ENCODE peak calls at places on chromosomes 3 and 15, in eight cellular contexts. One of them, this sample, is unnamed.

GRCh38 chr15:39922450-39923092 is 2.5 kb upstream of the GPR176 start:
- DNase-seq in A549: no peak
- DNase-seq in prostate gland: no peak
- DNase-seq in AG04449: no peak
- DNase-seq in body of pancreas: no peak
- DNase-seq in WTC11: no peak
- DNase-seq in right atrium auricular region: no peak
- DNase-seq in OCI-LY7: no peak
- DNase-seq in this sample: no peak

GRCh38 chr3:136141891-136142290 is 54.2 kb downstream of the MSL2 start:
- DNase-seq in A549: no peak
- DNase-seq in prostate gland: no peak
- DNase-seq in AG04449: no peak
- DNase-seq in body of pancreas: no peak
- DNase-seq in WTC11: no peak
- DNase-seq in right atrium auricular region: no peak
- DNase-seq in OCI-LY7: no peak
- DNase-seq in this sample: no peak

GRCh38 chr3:111621535-111621934 is 26.4 kb upstream of the ZBED2 start:
- DNase-seq in A549: peak
- DNase-seq in prostate gland: no peak
- DNase-seq in AG04449: no peak
- DNase-seq in body of pancreas: no peak
- DNase-seq in WTC11: peak
- DNase-seq in right atrium auricular region: no peak
- DNase-seq in OCI-LY7: peak
- DNase-seq in this sample: no peak

GRCh38 chr3:69300296-69300695 is 85.6 kb downstream of the FRMD4B start:
- DNase-seq in A549: no peak
- DNase-seq in prostate gland: no peak
- DNase-seq in AG04449: no peak
- DNase-seq in body of pancreas: no peak
- DNase-seq in WTC11: no peak
- DNase-seq in right atrium auricular region: no peak
- DNase-seq in OCI-LY7: no peak
- DNase-seq in this sample: no peak

GRCh38 chr3:100062665-100063064 is 51.6 kb downstream of the FILIP1L start:
- DNase-seq in A549: no peak
- DNase-seq in prostate gland: no peak
- DNase-seq in AG04449: no peak
- DNase-seq in body of pancreas: no peak
- DNase-seq in WTC11: no peak
- DNase-seq in right atrium auricular region: no peak
- DNase-seq in OCI-LY7: no peak
- DNase-seq in this sample: no peak

GRCh38 chr15:93063292-93063671 is 25.7 kb downstream of the RGMA start:
- DNase-seq in A549: no peak
- DNase-seq in prostate gland: no peak
- DNase-seq in AG04449: no peak
- DNase-seq in body of pancreas: no peak
- DNase-seq in WTC11: no peak
- DNase-seq in right atrium auricular region: no peak
- DNase-seq in OCI-LY7: no peak
- DNase-seq in this sample: no peak

GRCh38 chr3:42507751-42508335 is 5.4 kb downstream of the VIPR1 start:
- DNase-seq in A549: no peak
- DNase-seq in prostate gland: no peak
- DNase-seq in AG04449: no peak
- DNase-seq in body of pancreas: no peak
- DNase-seq in WTC11: peak
- DNase-seq in right atrium auricular region: no peak
- DNase-seq in OCI-LY7: no peak
- DNase-seq in this sample: no peak

GRCh38 chr3:171790898-171791694 is 19.2 kb downstream of the PLD1 start:
- DNase-seq in A549: no peak
- DNase-seq in prostate gland: no peak
- DNase-seq in AG04449: no peak
- DNase-seq in body of pancreas: no peak
- DNase-seq in WTC11: no peak
- DNase-seq in right atrium auricular region: no peak
- DNase-seq in OCI-LY7: no peak
- DNase-seq in this sample: no peak

GRCh38 chr3:59246719-59247401 is 197.0 kb upstream of the CFAP20DC start:
- DNase-seq in A549: no peak
- DNase-seq in prostate gland: no peak
- DNase-seq in AG04449: no peak
- DNase-seq in body of pancreas: no peak
- DNase-seq in WTC11: no peak
- DNase-seq in right atrium auricular region: no peak
- DNase-seq in OCI-LY7: no peak
- DNase-seq in this sample: no peak

GRCh38 chr15:68623301-68623892 is 44.6 kb downstream of the CORO2B start:
- DNase-seq in A549: no peak
- DNase-seq in prostate gland: no peak
- DNase-seq in AG04449: no peak
- DNase-seq in body of pancreas: no peak
- DNase-seq in WTC11: no peak
- DNase-seq in right atrium auricular region: no peak
- DNase-seq in OCI-LY7: no peak
- DNase-seq in this sample: no peak

GRCh38 chr3:128573707-128574162 is 76.9 kb downstream of the RPN1 start:
- DNase-seq in A549: no peak
- DNase-seq in prostate gland: no peak
- DNase-seq in AG04449: no peak
- DNase-seq in body of pancreas: no peak
- DNase-seq in WTC11: no peak
- DNase-seq in right atrium auricular region: no peak
- DNase-seq in OCI-LY7: no peak
- DNase-seq in this sample: no peak

GRCh38 chr15:61396235-61396927 is 167.3 kb upstream of the RORA start:
- DNase-seq in A549: no peak
- DNase-seq in prostate gland: no peak
- DNase-seq in AG04449: no peak
- DNase-seq in body of pancreas: no peak
- DNase-seq in WTC11: no peak
- DNase-seq in right atrium auricular region: no peak
- DNase-seq in OCI-LY7: no peak
- DNase-seq in this sample: peak

GRCh38 chr15:32730677-32731654 is 13.2 kb downstream of the GREM1 start:
- DNase-seq in A549: no peak
- DNase-seq in prostate gland: peak
- DNase-seq in AG04449: no peak
- DNase-seq in body of pancreas: peak
- DNase-seq in WTC11: peak
- DNase-seq in right atrium auricular region: no peak
- DNase-seq in OCI-LY7: no peak
- DNase-seq in this sample: no peak

GRCh38 chr15:68644088-68644904 is 65.5 kb downstream of the CORO2B start:
- DNase-seq in A549: peak
- DNase-seq in prostate gland: no peak
- DNase-seq in AG04449: peak
- DNase-seq in body of pancreas: no peak
- DNase-seq in WTC11: no peak
- DNase-seq in right atrium auricular region: no peak
- DNase-seq in OCI-LY7: no peak
- DNase-seq in this sample: no peak

GRCh38 chr15:48373855-48374421 is 42.7 kb downstream of the DUT start:
- DNase-seq in A549: peak
- DNase-seq in prostate gland: no peak
- DNase-seq in AG04449: no peak
- DNase-seq in body of pancreas: no peak
- DNase-seq in WTC11: no peak
- DNase-seq in right atrium auricular region: peak
- DNase-seq in OCI-LY7: no peak
- DNase-seq in this sample: no peak

GRCh38 chr3:37558580-37558979 is 303.1 kb upstream of the CTDSPL start:
- DNase-seq in A549: no peak
- DNase-seq in prostate gland: no peak
- DNase-seq in AG04449: no peak
- DNase-seq in body of pancreas: no peak
- DNase-seq in WTC11: no peak
- DNase-seq in right atrium auricular region: no peak
- DNase-seq in OCI-LY7: no peak
- DNase-seq in this sample: no peak

GRCh38 chr3:37559461-37559860 is 302.2 kb upstream of the CTDSPL start:
- DNase-seq in A549: no peak
- DNase-seq in prostate gland: no peak
- DNase-seq in AG04449: no peak
- DNase-seq in body of pancreas: no peak
- DNase-seq in WTC11: no peak
- DNase-seq in right atrium auricular region: no peak
- DNase-seq in OCI-LY7: no peak
- DNase-seq in this sample: no peak

GRCh38 chr3:37556789-37557301 is 304.8 kb upstream of the CTDSPL start:
- DNase-seq in A549: no peak
- DNase-seq in prostate gland: no peak
- DNase-seq in AG04449: no peak
- DNase-seq in body of pancreas: no peak
- DNase-seq in WTC11: no peak
- DNase-seq in right atrium auricular region: no peak
- DNase-seq in OCI-LY7: no peak
- DNase-seq in this sample: no peak

DNA sequence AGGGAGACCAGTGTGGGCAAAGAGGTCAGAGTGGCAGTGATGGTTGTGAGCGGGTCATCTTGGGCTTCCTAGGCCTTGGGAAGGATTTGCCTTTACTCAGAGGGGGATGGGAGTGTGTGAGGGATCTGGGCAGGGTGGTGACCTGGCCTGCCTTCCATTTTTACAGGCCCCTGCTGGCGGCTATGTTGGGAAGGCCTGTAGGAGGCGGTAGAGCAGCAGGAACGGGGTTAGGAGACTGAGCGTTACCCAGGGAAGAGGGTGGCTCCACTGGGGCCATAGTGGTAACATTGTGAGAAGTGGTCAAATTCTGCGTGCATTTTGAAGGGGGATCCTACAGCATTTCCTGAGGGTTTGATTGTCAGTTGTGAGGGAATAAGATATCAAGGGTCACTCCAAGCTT is 307.3 kb upstream of the CTDSPL start:
- DNase-seq in A549: no peak
- DNase-seq in prostate gland: no peak
- DNase-seq in AG04449: no peak
- DNase-seq in body of pancreas: peak
- DNase-seq in WTC11: peak
- DNase-seq in right atrium auricular region: no peak
- DNase-seq in OCI-LY7: no peak
- DNase-seq in this sample: no peak
- TF ChIP-seq CTCF in A549: no peak
- TF ChIP-seq CTCF in prostate gland: no peak
- TF ChIP-seq CTCF in AG04449: no peak
- TF ChIP-seq CTCF in body of pancreas: peak
- TF ChIP-seq CTCF in WTC11: peak
- TF ChIP-seq CTCF in right atrium auricular region: no peak
- TF ChIP-seq CTCF in OCI-LY7: peak
- TF ChIP-seq CTCF in this sample: peak

GRCh38 chr3:141303481-141304223 is 64.7 kb upstream of the ZBTB38 start:
- DNase-seq in A549: peak
- DNase-seq in prostate gland: peak
- DNase-seq in AG04449: peak
- DNase-seq in body of pancreas: peak
- DNase-seq in WTC11: peak
- DNase-seq in right atrium auricular region: peak
- DNase-seq in OCI-LY7: peak
- DNase-seq in this sample: peak
- TF ChIP-seq CTCF in A549: peak
- TF ChIP-seq CTCF in prostate gland: peak
- TF ChIP-seq CTCF in AG04449: peak
- TF ChIP-seq CTCF in body of pancreas: peak
- TF ChIP-seq CTCF in WTC11: peak
- TF ChIP-seq CTCF in right atrium auricular region: peak
- TF ChIP-seq CTCF in OCI-LY7: peak
- TF ChIP-seq CTCF in this sample: peak

GRCh38 chr3:53318522-53318921 is 28.8 kb downstream of the DCP1A start:
- DNase-seq in A549: no peak
- DNase-seq in prostate gland: no peak
- DNase-seq in AG04449: peak
- DNase-seq in body of pancreas: no peak
- DNase-seq in WTC11: no peak
- DNase-seq in right atrium auricular region: no peak
- DNase-seq in OCI-LY7: no peak
- DNase-seq in this sample: no peak

GRCh38 chr3:53324011-53324544 is 23.3 kb downstream of the DCP1A start:
- DNase-seq in A549: no peak
- DNase-seq in prostate gland: no peak
- DNase-seq in AG04449: no peak
- DNase-seq in body of pancreas: no peak
- DNase-seq in WTC11: no peak
- DNase-seq in right atrium auricular region: no peak
- DNase-seq in OCI-LY7: no peak
- DNase-seq in this sample: no peak

DNA sequence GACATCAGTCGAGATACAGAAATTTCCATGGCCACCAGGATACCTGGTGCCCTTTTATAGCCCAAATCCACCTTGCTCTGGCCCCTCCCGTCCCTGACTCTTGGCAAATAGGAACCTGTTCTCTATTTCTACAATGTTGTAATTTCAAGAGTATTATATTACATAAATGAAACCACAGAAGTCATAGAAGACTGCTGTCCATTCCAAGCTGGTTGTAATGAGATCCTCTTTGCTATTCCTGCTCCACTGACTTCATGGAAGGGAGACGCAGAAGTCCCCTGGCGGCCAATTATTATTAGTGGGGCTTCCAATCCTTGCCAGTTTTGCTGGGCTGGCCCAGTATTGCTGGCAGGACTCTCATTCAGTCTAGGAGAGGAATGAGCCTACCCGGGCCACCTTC is 26.6 kb downstream of the DCP1A start:
- DNase-seq in A549: no peak
- DNase-seq in prostate gland: no peak
- DNase-seq in AG04449: no peak
- DNase-seq in body of pancreas: no peak
- DNase-seq in WTC11: no peak
- DNase-seq in right atrium auricular region: no peak
- DNase-seq in OCI-LY7: no peak
- DNase-seq in this sample: no peak
- TF ChIP-seq CTCF in A549: no peak
- TF ChIP-seq CTCF in prostate gland: no peak
- TF ChIP-seq CTCF in AG04449: no peak
- TF ChIP-seq CTCF in body of pancreas: no peak
- TF ChIP-seq CTCF in WTC11: no peak
- TF ChIP-seq CTCF in right atrium auricular region: no peak
- TF ChIP-seq CTCF in OCI-LY7: no peak
- TF ChIP-seq CTCF in this sample: no peak

GRCh38 chr3:150379469-150379868 is 28.6 kb upstream of the TSC22D2 start:
- DNase-seq in A549: no peak
- DNase-seq in prostate gland: no peak
- DNase-seq in AG04449: no peak
- DNase-seq in body of pancreas: no peak
- DNase-seq in WTC11: no peak
- DNase-seq in right atrium auricular region: no peak
- DNase-seq in OCI-LY7: no peak
- DNase-seq in this sample: no peak

GRCh38 chr3:150385296-150386242 is 22.5 kb upstream of the TSC22D2 start:
- DNase-seq in A549: no peak
- DNase-seq in prostate gland: no peak
- DNase-seq in AG04449: no peak
- DNase-seq in body of pancreas: no peak
- DNase-seq in WTC11: no peak
- DNase-seq in right atrium auricular region: no peak
- DNase-seq in OCI-LY7: peak
- DNase-seq in this sample: no peak

GRCh38 chr3:150388468-150389418 is 19.4 kb upstream of the TSC22D2 start:
- DNase-seq in A549: no peak
- DNase-seq in prostate gland: no peak
- DNase-seq in AG04449: no peak
- DNase-seq in body of pancreas: no peak
- DNase-seq in WTC11: no peak
- DNase-seq in right atrium auricular region: no peak
- DNase-seq in OCI-LY7: no peak
- DNase-seq in this sample: no peak

GRCh38 chr3:150384517-150385212 is 23.4 kb upstream of the TSC22D2 start:
- DNase-seq in A549: no peak
- DNase-seq in prostate gland: no peak
- DNase-seq in AG04449: no peak
- DNase-seq in body of pancreas: no peak
- DNase-seq in WTC11: peak
- DNase-seq in right atrium auricular region: no peak
- DNase-seq in OCI-LY7: peak
- DNase-seq in this sample: no peak
- TF ChIP-seq CTCF in A549: no peak
- TF ChIP-seq CTCF in prostate gland: no peak
- TF ChIP-seq CTCF in AG04449: no peak
- TF ChIP-seq CTCF in body of pancreas: no peak
- TF ChIP-seq CTCF in WTC11: no peak
- TF ChIP-seq CTCF in right atrium auricular region: peak
- TF ChIP-seq CTCF in OCI-LY7: peak
- TF ChIP-seq CTCF in this sample: no peak

This sample was measured in LNCaP clone FGC.